ENCODE peak calls at places on chromosomes 11 and 22, in seven cellular contexts. W is body of pancreas, X is stomach, F is tibial nerve, G is lower lobe of right lung, Z is heart left ventricle, R is astrocyte. H is an unnamed sample.

GRCh38 chr11:33530824-33531223 is 169.8 kb downstream of the C11orf91 start:
- DNase-seq in W (no peak), X (no peak), F (no peak), G (no peak), Z (no peak), R (peak; percentile 82), H (no peak)

GRCh38 chr22:46308283-46308988 is 11.8 kb downstream of the GTSE1 start:
- DNase-seq in W (no peak), X (no peak), F (no peak), G (peak; percentile 28), Z (peak; percentile 46), R (no peak), H (no peak)

GRCh38 chr11:83158474-83158786 is 1.5 kb downstream of the PCF11 start:
- DNase-seq in W (no peak), X (no peak), F (no peak), G (no peak), Z (no peak), R (no peak), H (no peak)

GRCh38 chr11:31680770-31681169 is 130.4 kb downstream of the PAX6 start:
- DNase-seq in W (no peak), X (no peak), F (no peak), G (no peak), Z (no peak), R (no peak), H (no peak)

GRCh38 chr11:117072517-117073218 is 25.6 kb downstream of the SIK3 start:
- DNase-seq in W (no peak), X (no peak), F (no peak), G (no peak), Z (no peak), R (peak; percentile 96), H (no peak)

GRCh38 chr22:35629406-35630234 is 12.5 kb upstream of the MB start:
- DNase-seq in W (peak; percentile 64), X (peak; percentile 50), F (peak; percentile 55), G (peak; percentile 63), Z (peak; percentile 77), R (peak; percentile 98), H (peak; percentile 49)

GRCh38 chr11:14340721-14341120 is 18.3 kb downstream of the RRAS2 start:
- DNase-seq in W (no peak), X (no peak), F (no peak), G (no peak), Z (no peak), R (no peak), H (no peak)

GRCh38 chr11:15941206-15941770 is 415.1 kb downstream of the SOX6 start:
- DNase-seq in W (no peak), X (no peak), F (peak; percentile 30), G (no peak), Z (no peak), R (peak; percentile 29), H (no peak)

GRCh38 chr11:132838621-132839020 is 693.7 kb downstream of the OPCML start:
- DNase-seq in W (no peak), X (no peak), F (no peak), G (no peak), Z (no peak), R (peak; percentile 79), H (no peak)

GRCh38 chr11:119147604-119148333 is 1.1 kb upstream of the ABCG4 start:
- DNase-seq in W (no peak), X (no peak), F (no peak), G (no peak), Z (no peak), R (no peak), H (no peak)

GRCh38 chr22:22786301-22787115 is 101.1 kb upstream of the IGLL5 start:
- DNase-seq in W (no peak), X (no peak), F (no peak), G (no peak), Z (no peak), R (no peak), H (no peak)

GRCh38 chr11:100574894-100575769 is 112.0 kb upstream of the ARHGAP42 start:
- DNase-seq in W (no peak), X (no peak), F (no peak), G (no peak), Z (no peak), R (no peak), H (no peak)

GRCh38 chr22:37566903-37567798 is 6.9 kb downstream of the CDC42EP1 start:
- DNase-seq in W (peak; percentile 94), X (peak; percentile 96), F (peak; percentile 67), G (peak; percentile 92), Z (peak; percentile 91), R (peak; percentile 48), H (peak; percentile 94)

GRCh38 chr11:1884123-1884415 is 7.6 kb downstream of the PRR33 start:
- DNase-seq in W (no peak), X (no peak), F (no peak), G (no peak), Z (no peak), R (no peak), H (no peak)

GRCh38 chr22:29907753-29908515 is 25.0 kb downstream of the MTMR3 start:
- DNase-seq in W (peak; percentile 91), X (peak; percentile 92), F (peak; percentile 46), G (peak; percentile 82), Z (peak; percentile 73), R (peak; percentile 97), H (peak; percentile 95)

GRCh38 chr22:48585916-48586798 is 1241.5 kb downstream of the BRD1 start:
- DNase-seq in W (no peak), X (no peak), F (no peak), G (peak; percentile 28), Z (no peak), R (no peak), H (no peak)

GRCh38 chr22:36900225-36900624 is 13.2 kb upstream of the CSF2RB start:
- DNase-seq in W (no peak), X (no peak), F (no peak), G (no peak), Z (no peak), R (no peak), H (no peak)

GRCh38 chr11:60895687-60896086 is 10.7 kb downstream of the PRPF19 start:
- DNase-seq in W (no peak), X (no peak), F (no peak), G (no peak), Z (no peak), R (no peak), H (no peak)

GRCh38 chr11:115717215-115717584 is 213.0 kb upstream of the CADM1 start:
- DNase-seq in W (no peak), X (no peak), F (no peak), G (no peak), Z (no peak), R (peak; percentile 20), H (no peak)

GRCh38 chr11:128302425-128303186 is 284.8 kb downstream of the ETS1 start:
- DNase-seq in W (no peak), X (no peak), F (no peak), G (no peak), Z (no peak), R (no peak), H (peak; percentile 46)

GRCh38 chr11:118602331-118602730 is 5.1 kb upstream of the PHLDB1 start:
- DNase-seq in W (no peak), X (peak; percentile 3), F (no peak), G (no peak), Z (no peak), R (no peak), H (no peak)

GRCh38 chr22:24772493-24773220 is 1.9 kb downstream of the PIWIL3 start:
- DNase-seq in W (no peak), X (no peak), F (no peak), G (no peak), Z (no peak), R (peak; percentile 20), H (no peak)

GRCh38 chr22:28742562-28742962 is 723 bp downstream of the HSCB start:
- DNase-seq in W (no peak), X (no peak), F (no peak), G (no peak), Z (no peak), R (no peak), H (no peak)
- H3K4me3 ChIP-seq in W (peak overlapping the region; percentile 81), X (peak overlapping the region; percentile 91), F (peak overlapping the region; percentile 98), G (peak overlapping the region; percentile 86), Z (peak overlapping the region; percentile 99), R (peak overlapping the region; percentile 89), H (peak overlapping the region; percentile 87)

GRCh38 chr22:45096256-45096907 is 67.3 kb upstream of the NUP50 start:
- DNase-seq in W (peak; percentile 59), X (peak; percentile 58), F (peak; percentile 31), G (no peak), Z (no peak), R (peak; percentile 20), H (no peak)

GRCh38 chr22:45099961-45100360 is 63.8 kb upstream of the NUP50 start:
- DNase-seq in W (no peak), X (no peak), F (no peak), G (no peak), Z (no peak), R (no peak), H (no peak)

GRCh38 chr22:45094826-45095225 is 68.9 kb upstream of the NUP50 start:
- DNase-seq in W (no peak), X (no peak), F (no peak), G (no peak), Z (no peak), R (no peak), H (no peak)

GRCh38 chr22:45097061-45097460 is 66.7 kb upstream of the NUP50 start:
- DNase-seq in W (no peak), X (no peak), F (no peak), G (no peak), Z (no peak), R (no peak), H (no peak)

GRCh38 chr22:45098056-45098455 is 65.7 kb upstream of the NUP50 start:
- DNase-seq in W (no peak), X (no peak), F (no peak), G (no peak), Z (no peak), R (no peak), H (no peak)
- H3K4me1 ChIP-seq in W (no peaks in the 10 kb centered on the region), X (no peaks in the 10 kb centered on the region), F (no peaks in the 10 kb centered on the region), G (no peaks in the 10 kb centered on the region), Z (no peaks in the 10 kb centered on the region), R (no peaks in the 10 kb centered on the region), H (no peaks in the 10 kb centered on the region)

GRCh38 chr11:111347723-111348115 is 31.4 kb downstream of the POU2AF1 start:
- DNase-seq in W (no peak), X (no peak), F (no peak), G (no peak), Z (no peak), R (peak; percentile 23), H (no peak)
- TF ChIP-seq CTCF in W (no peak), X (no peak), F (no peak), G (no peak), Z (no peak), R (no peak), H (no peak)

GRCh38 chr11:10666976-10667892 is 26.3 kb downstream of the IRAG1 start:
- DNase-seq in W (no peak), X (no peak), F (no peak), G (no peak), Z (no peak), R (no peak), H (no peak)

GRCh38 chr11:10670099-10670498 is 23.5 kb downstream of the IRAG1 start:
- DNase-seq in W (no peak), X (no peak), F (no peak), G (no peak), Z (no peak), R (no peak), H (no peak)

GRCh38 chr11:10666556-10666955 is 27.0 kb downstream of the IRAG1 start:
- DNase-seq in W (no peak), X (no peak), F (no peak), G (no peak), Z (no peak), R (peak; percentile 57), H (no peak)

GRCh38 chr11:10673476-10674062 is 20.0 kb downstream of the IRAG1 start:
- DNase-seq in W (no peak), X (no peak), F (no peak), G (no peak), Z (no peak), R (no peak), H (no peak)

GRCh38 chr11:10669258-10670033 is 24.1 kb downstream of the IRAG1 start:
- DNase-seq in W (no peak), X (no peak), F (no peak), G (no peak), Z (no peak), R (peak; percentile 44), H (no peak)
- H3K4me3 ChIP-seq in W (no peak overlapping the region), X (no peak overlapping the region), F (no peak overlapping the region), G (no peak overlapping the region), Z (no peak overlapping the region), R (no peak overlapping the region), H (no peak overlapping the region)

H was measured in mucosa of descending colon.